ENCODE peak calls at places on chromosomes 5 and 9, in six cellular contexts. L is GM12878, N is HCT116, F is A549, G is IMR-90, P is H1. Z is an unnamed sample.

GRCh38 chr5:130939059-130939458 is 226.0 kb downstream of the HINT1 start:
- DNase-seq in P (no peak), G (no peak), F (no peak), L (no peak), N (no peak), Z (no peak)

GRCh38 chr5:132430736-132431135 is 59.8 kb downstream of the IRF1 start:
- DNase-seq in L (no peak), G (no peak), P (no peak), F (no peak), N (no peak), Z (no peak)

GRCh38 chr5:126917918-126918623 is 112.3 kb downstream of the MARCHF3 start:
- DNase-seq in N (no peak), L (no peak), G (peak), P (no peak), F (peak), Z (peak)

GRCh38 chr9:86368871-86369521 is 14.8 kb upstream of the TUT7 start:
- DNase-seq in P (no peak), G (peak), L (no peak), N (no peak), F (no peak), Z (no peak)

GRCh38 chr9:22416692-22417060 is 29.9 kb upstream of the DMRTA1 start:
- DNase-seq in N (no peak), P (no peak), L (no peak), G (no peak), F (no peak), Z (peak)

GRCh38 chr5:9156282-9156681 is 389.6 kb downstream of the SEMA5A start:
- DNase-seq in G (peak), P (no peak), N (no peak), L (no peak), F (peak), Z (no peak)

GRCh38 chr9:107274096-107274495 is 9.0 kb upstream of the RAD23B start:
- DNase-seq in G (no peak), F (no peak), N (no peak), P (no peak), L (no peak), Z (no peak)

GRCh38 chr9:104772707-104773106 is 8.8 kb downstream of the NIPSNAP3B start:
- DNase-seq in P (no peak), F (no peak), G (no peak), N (no peak), L (no peak), Z (no peak)

GRCh38 chr5:15715966-15716365 is 216.0 kb downstream of the FBXL7 start:
- DNase-seq in F (no peak), N (no peak), L (no peak), P (no peak), G (no peak), Z (no peak)

GRCh38 chr9:14365667-14366066 is 51.7 kb upstream of the NFIB start:
- DNase-seq in L (no peak), F (no peak), N (no peak), G (peak), P (no peak), Z (no peak)

GRCh38 chr9:109894921-109895758 is 115.1 kb downstream of the PALM2AKAP2 start:
- DNase-seq in N (no peak), G (peak), F (no peak), L (peak), P (no peak), Z (no peak)

GRCh38 chr9:104895572-104895971 is 32.4 kb downstream of the ABCA1 start:
- DNase-seq in P (no peak), G (peak), N (no peak), F (no peak), L (no peak), Z (no peak)

GRCh38 chr5:64210866-64211265 is 45.2 kb downstream of the RNF180 start:
- DNase-seq in F (no peak), L (no peak), N (no peak), G (peak), P (no peak), Z (peak)

GRCh38 chr5:923473-923873 is 30.8 kb downstream of the TRIP13 start:
- DNase-seq in N (peak), F (peak), P (peak), G (peak), L (no peak), Z (peak)

GRCh38 chr9:708556-709432 is 132.7 kb upstream of the DMRT1 start:
- DNase-seq in P (no peak), N (no peak), F (no peak), L (no peak), G (no peak), Z (peak)

GRCh38 chr5:129670944-129671343 is 77.0 kb upstream of the MINAR2 start:
- DNase-seq in F (no peak), N (no peak), L (no peak), G (peak), P (no peak), Z (peak)

GRCh38 chr5:82277613-82277986 is 554 bp downstream of the RPS23 start:
- DNase-seq in F (no peak), L (no peak), G (no peak), N (no peak), P (no peak), Z (no peak)

GRCh38 chr5:98454904-98455303 is 318.6 kb upstream of the RGMB start:
- DNase-seq in P (no peak), N (peak), F (peak), G (peak), L (no peak), Z (peak)

GRCh38 chr5:155878991-155879575 is 447.9 kb upstream of the SGCD start:
- DNase-seq in L (no peak), G (no peak), N (no peak), F (no peak), P (no peak), Z (no peak)

GRCh38 chr5:116372931-116373597 is 201.6 kb downstream of the SEMA6A start:
- DNase-seq in L (peak), F (no peak), P (no peak), G (no peak), N (no peak), Z (no peak)

GRCh38 chr5:116377276-116378006 is 197.2 kb downstream of the SEMA6A start:
- DNase-seq in L (no peak), P (no peak), G (no peak), N (no peak), F (no peak), Z (no peak)

GRCh38 chr5:116374434-116374852 is 200.2 kb downstream of the SEMA6A start:
- DNase-seq in N (no peak), L (peak), G (no peak), F (no peak), P (no peak), Z (no peak)

GRCh38 chr5:116378007-116378831 is 196.4 kb downstream of the SEMA6A start:
- DNase-seq in N (no peak), G (no peak), P (no peak), L (no peak), F (no peak), Z (peak)

GRCh38 chr5:116375926-116376325 is 198.7 kb downstream of the SEMA6A start:
- DNase-seq in G (no peak), P (no peak), L (no peak), F (no peak), N (no peak), Z (peak)
- H3K4me2 ChIP-seq in G (no peak), P (no peak), L (no peak), F (no peak), N (no peak), Z (no peak)

GRCh38 chr9:128729302-128729701 is 5.4 kb upstream of the ZDHHC12 start:
- DNase-seq in F (no peak), G (no peak), P (no peak), L (no peak), N (no peak), Z (no peak)

GRCh38 chr9:128729766-128730517 is 6.0 kb upstream of the ZDHHC12 start:
- DNase-seq in L (no peak), N (no peak), F (no peak), G (no peak), P (no peak), Z (no peak)

GRCh38 chr9:128728298-128728697 is 4.4 kb upstream of the ZDHHC12 start:
- DNase-seq in L (no peak), N (no peak), F (no peak), P (no peak), G (no peak), Z (no peak)

GRCh38 chr9:128724744-128725211 is 851 bp upstream of the ZDHHC12 start:
- DNase-seq in N (peak), G (peak), P (peak), F (peak), L (peak), Z (peak)

DNA sequence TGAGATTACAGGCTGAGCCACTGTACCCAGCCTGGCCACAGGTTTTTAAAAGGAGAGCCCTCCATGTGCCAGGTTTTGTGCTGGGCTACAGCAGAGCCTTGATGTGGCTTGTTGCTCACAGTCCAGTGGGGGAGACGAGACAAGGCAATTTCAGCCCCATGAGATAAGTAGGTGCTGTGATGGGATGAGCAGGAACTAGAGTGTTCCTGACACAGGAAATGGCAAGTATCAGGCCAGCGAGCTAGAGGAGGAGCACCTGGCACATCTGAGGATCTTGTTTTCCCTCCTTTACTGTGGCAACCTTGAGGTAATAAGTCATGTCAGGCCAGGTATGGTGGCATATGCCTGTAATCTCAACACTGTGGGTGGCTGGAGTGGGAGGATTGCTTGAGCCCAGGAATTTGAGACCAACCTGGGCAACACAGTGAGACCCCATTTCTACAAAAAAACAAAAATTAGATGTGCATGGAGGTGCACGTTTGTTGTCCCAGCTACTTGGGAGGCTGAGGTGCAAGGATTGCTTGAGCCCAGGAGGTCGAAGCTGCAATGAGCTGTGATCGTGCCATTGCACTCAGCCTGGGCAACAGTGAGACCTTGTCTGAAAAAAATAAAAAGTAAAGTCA is 3.8 kb upstream of the ZDHHC12 start:
- DNase-seq in L (no peak), F (no peak), G (no peak), N (no peak), P (no peak), Z (no peak)
- TF ChIP-seq POLR2A in L (no peak), F (no peak), G (no peak), N (no peak), P (no peak), Z (no peak)

DNA sequence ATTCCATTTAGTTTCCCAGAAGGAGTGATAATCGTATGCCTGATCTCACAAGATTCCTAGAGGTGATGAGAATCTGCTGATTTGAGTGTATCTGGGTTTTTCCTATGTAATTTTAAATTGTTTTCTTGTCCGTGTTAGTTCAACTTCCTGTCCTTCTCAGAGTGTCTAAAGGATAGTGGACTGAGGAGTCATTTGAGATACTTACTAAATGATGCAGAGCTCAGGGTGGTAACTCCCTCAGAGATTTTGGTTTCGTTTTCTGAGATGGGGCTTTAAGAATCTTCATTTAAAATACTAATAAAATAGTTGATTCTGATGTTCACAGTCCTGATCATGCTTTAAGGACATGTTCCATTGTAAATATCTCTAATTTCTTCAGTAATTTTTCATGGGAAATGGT is 30.3 kb downstream of the MELK start:
- DNase-seq in N (no peak), L (peak), P (no peak), F (no peak), G (peak), Z (no peak)
- H3K4me2 ChIP-seq in N (no peak), L (peak), P (no peak), F (no peak), G (peak), Z (no peak)

GRCh38 chr5:40834849-40835787 is at the start of gene RPL37:
- DNase-seq in N (peak), L (peak), F (peak), P (peak), G (peak), Z (peak)
- TF ChIP-seq POLR2A in N (peak), L (peak), F (peak), P (peak), G (peak), Z (peak)

GRCh38 chr9:121674952-121675351 is 23.5 kb downstream of the DAB2IP start:
- DNase-seq in L (no peak), F (no peak), G (peak), P (no peak), N (no peak), Z (no peak)

GRCh38 chr9:121671612-121672155 is 20.2 kb downstream of the DAB2IP start:
- DNase-seq in P (no peak), G (peak), F (no peak), L (no peak), N (no peak), Z (no peak)

GRCh38 chr9:121675381-121675780 is 23.9 kb downstream of the DAB2IP start:
- DNase-seq in G (no peak), F (no peak), N (no peak), P (no peak), L (no peak), Z (no peak)

GRCh38 chr9:121672213-121672612 is 20.8 kb downstream of the DAB2IP start:
- DNase-seq in G (peak), L (no peak), N (no peak), P (no peak), F (peak), Z (no peak)

DNA sequence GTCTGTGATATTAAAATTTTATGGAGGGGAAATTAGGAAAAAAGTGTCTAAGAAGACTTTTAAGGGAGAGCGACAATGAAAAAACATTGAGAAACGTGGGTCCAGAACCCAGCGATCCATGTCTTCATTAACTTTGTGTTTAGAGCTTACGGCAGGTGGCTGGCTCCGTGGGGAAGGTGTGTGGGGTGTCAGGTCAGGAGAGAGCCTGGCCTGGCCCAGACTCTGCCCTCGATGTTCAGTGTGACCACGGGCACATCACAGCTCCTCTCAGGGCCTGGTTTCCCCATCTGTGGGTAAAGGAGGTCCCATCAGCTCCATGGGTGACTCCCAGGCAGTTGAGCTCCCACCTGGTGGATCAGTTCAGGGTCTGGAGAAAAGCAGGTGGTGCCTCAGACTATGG is 22.1 kb downstream of the DAB2IP start:
- DNase-seq in G (no peak), P (no peak), L (no peak), F (no peak), N (no peak), Z (no peak)
- H3K4me2 ChIP-seq in G (no peak), P (no peak), L (no peak), F (no peak), N (no peak), Z (no peak)

DNA sequence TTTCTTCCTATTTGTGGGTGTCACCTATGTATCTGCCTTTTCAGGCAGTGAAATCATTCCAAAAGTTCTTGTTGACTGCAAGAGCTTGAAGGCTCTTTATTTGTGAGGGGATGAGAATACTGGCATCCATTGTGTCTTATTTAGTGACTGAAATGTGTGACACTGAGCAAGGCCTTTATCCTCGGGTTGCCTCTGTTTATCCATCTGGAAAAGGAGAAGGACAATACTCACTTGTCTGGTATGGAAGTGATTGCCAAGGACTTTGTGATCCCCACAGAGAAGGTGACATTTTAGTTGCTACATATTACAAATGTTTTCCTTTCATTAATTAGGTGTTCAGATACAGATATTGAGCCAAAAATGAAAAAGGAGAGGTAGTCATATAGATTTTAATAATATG is 80.2 kb downstream of the ARRDC3 start:
- DNase-seq in N (no peak), G (no peak), F (no peak), P (no peak), L (no peak), Z (no peak)
- TF ChIP-seq POLR2A in N (no peak), G (no peak), F (no peak), P (no peak), L (no peak), Z (no peak)

DNA sequence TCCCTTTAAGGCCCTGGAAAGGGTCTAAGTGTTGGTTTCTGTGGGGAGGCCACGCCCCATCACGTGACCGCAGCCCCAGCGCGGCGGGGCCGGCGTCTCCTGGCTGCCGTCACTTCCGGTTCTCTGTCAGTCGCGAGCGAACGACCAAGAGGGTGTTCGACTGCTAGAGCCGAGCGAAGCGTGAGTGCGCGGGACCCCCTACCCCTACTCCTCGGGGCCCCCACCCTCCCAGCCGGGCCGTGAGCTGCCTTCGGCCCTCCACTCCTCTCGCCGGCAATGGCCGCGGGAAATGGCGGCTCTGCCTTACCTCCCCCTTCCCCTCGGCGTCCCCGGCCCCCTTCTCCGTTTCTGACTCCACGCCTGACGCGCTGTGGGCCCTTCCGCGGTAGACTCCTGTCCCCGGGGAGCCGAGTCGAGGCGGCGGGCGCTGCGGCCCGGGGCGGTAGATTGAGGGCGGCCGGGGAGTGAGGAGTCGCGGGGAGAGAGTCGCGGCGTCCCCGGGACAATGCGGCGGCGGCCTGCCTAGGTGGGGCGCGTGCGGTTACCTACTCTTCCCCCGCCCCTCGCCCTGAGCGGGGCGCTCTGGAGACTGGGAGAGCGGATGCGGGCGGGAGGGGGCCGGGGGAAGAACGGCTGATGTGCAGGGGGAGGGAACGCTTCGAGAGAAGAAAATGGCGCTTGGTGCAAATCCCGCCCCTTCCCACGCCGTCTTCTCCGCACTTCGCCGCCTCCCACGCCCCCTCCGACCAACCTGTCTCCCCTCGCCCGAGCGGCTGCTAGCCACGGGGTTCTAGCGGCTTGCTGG is at the start of gene SUB1:
- DNase-seq in N (peak), L (peak), G (peak), F (peak), P (peak), Z (peak)
- H3K4me2 ChIP-seq in N (peak), L (peak), G (peak), F (peak), P (peak), Z (peak)

GRCh38 chr9:89994988-89995613 is 390.3 kb downstream of the GADD45G start:
- DNase-seq in L (no peak), F (no peak), N (no peak), G (no peak), P (no peak), Z (no peak)
- TF ChIP-seq POLR2A in L (no peak), F (no peak), N (no peak), G (no peak), P (no peak), Z (no peak)

GRCh38 chr5:95090774-95091173 is 194.1 kb downstream of the MCTP1 start:
- DNase-seq in L (no peak), G (no peak), P (no peak), F (no peak), N (no peak), Z (no peak)

GRCh38 chr5:95086932-95087818 is 197.7 kb downstream of the MCTP1 start:
- DNase-seq in G (no peak), P (no peak), F (no peak), N (no peak), L (no peak), Z (no peak)

GRCh38 chr5:95084757-95085156 is 200.1 kb downstream of the MCTP1 start:
- DNase-seq in G (no peak), N (no peak), P (no peak), F (peak), L (no peak), Z (no peak)

GRCh38 chr5:95083606-95084005 is 201.3 kb downstream of the MCTP1 start:
- DNase-seq in F (no peak), G (no peak), L (no peak), N (no peak), P (no peak), Z (peak)

DNA sequence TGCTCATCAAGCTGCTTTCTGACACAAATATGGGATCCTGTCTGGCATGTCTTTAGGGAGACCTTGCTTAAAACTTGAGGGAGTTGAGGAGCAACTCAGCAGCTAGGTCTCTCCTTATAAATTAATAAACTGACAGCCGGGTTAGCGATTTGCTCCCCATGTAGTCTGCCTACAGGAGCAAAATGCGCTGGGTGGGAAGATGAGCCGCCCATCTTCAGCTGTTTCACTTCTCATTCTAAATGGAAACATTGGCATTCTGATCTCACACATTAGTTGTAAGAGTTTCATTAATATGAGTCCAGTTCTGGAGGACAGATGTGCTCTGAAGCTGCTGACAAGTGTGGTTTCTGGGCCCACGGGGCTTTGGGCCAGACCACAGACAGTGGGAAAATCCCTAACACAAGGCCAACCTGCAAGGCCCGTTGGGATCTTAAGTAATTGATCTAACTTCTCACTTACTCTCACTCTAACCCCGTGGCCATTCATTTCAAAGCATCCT is 197.0 kb downstream of the MCTP1 start:
- DNase-seq in P (no peak), L (peak), F (no peak), G (no peak), N (no peak), Z (no peak)
- H3K4me2 ChIP-seq in P (no peak), L (peak), F (no peak), G (no peak), N (no peak), Z (no peak)

Z was measured in endothelial cell of umbilical vein.